ENCODE peak calls at places on chromosomes 13 and 19, in seven cellular contexts. Z is K562, B is fibroblast of lung, L is body of pancreas, P is GM12865, O is cardiac fibroblast, H is esophagus squamous epithelium. D is an unnamed sample.
A peak's percentile ranks its signal among the peaks of the same experiment; 100 is the strongest.

GRCh38 chr13:55761986-55762385 is 1378.7 kb upstream of the PRR20A start:
- DNase-seq in Z (no peak), B (no peak), L (no peak), P (peak; percentile 2), O (no peak), H (no peak), D (no peak)

GRCh38 chr19:5697022-5697889 is 7.2 kb downstream of the RPL36 start:
- DNase-seq in Z (no peak), B (no peak), L (no peak), P (peak; percentile 21), O (no peak), H (no peak), D (no peak)

GRCh38 chr19:29683009-29683408 is 17.7 kb downstream of the PLEKHF1 start:
- DNase-seq in Z (no peak), B (no peak), L (no peak), P (peak; percentile 64), O (peak; percentile 74), H (no peak), D (no peak)

GRCh38 chr13:78595458-78595818 is 7.9 kb downstream of the POU4F1 start:
- DNase-seq in Z (no peak), B (peak; percentile 11), L (no peak), P (no peak), O (no peak), H (no peak), D (no peak)

GRCh38 chr13:44719857-44720671 is 143.9 kb upstream of the TSC22D1 start:
- DNase-seq in Z (no peak), B (peak; percentile 80), L (peak; percentile 8), P (no peak), O (peak; percentile 91), H (no peak), D (no peak)

GRCh38 chr13:85590231-85590931 is 208.8 kb downstream of the SLITRK6 start:
- DNase-seq in Z (no peak), B (peak; percentile 19), L (no peak), P (no peak), O (no peak), H (no peak), D (no peak)

GRCh38 chr19:10888421-10888866 is 17.1 kb downstream of the CARM1 start:
- DNase-seq in Z (no peak), B (no peak), L (no peak), P (peak; percentile 34), O (no peak), H (no peak), D (peak; percentile 47)

GRCh38 chr19:6580313-6580712 is 10.6 kb downstream of the CD70 start:
- DNase-seq in Z (no peak), B (peak; percentile 25), L (no peak), P (no peak), O (peak; percentile 88), H (no peak), D (no peak)

GRCh38 chr13:20461481-20461859 is 64.2 kb downstream of the CRYL1 start:
- DNase-seq in Z (no peak), B (no peak), L (no peak), P (no peak), O (peak; percentile 32), H (no peak), D (no peak)

GRCh38 chr13:71789952-71790351 is 77.1 kb downstream of the DACH1 start:
- DNase-seq in Z (no peak), B (peak; percentile 2), L (no peak), P (no peak), O (peak; percentile 6), H (no peak), D (no peak)

GRCh38 chr13:43905435-43906031 is 25.8 kb downstream of the LACC1 start:
- DNase-seq in Z (peak; percentile 21), B (peak; percentile 85), L (peak; percentile 60), P (peak; percentile 69), O (peak; percentile 82), H (no peak), D (peak; percentile 24)

GRCh38 chr13:91347996-91348905 is 764 bp downstream of the MIR17HG start:
- DNase-seq in Z (peak; percentile 88), B (no peak), L (peak; percentile 42), P (peak; percentile 66), O (peak; percentile 22), H (no peak), D (peak; percentile 49)

GRCh38 chr19:1624458-1624857 is 19.2 kb upstream of the UQCR11 start:
- DNase-seq in Z (peak; percentile 84), B (peak; percentile 57), L (peak; percentile 46), P (peak; percentile 58), O (peak; percentile 47), H (no peak), D (peak; percentile 72)

GRCh38 chr19:12939292-12939606 is 840 bp downstream of the CALR start:
- DNase-seq in Z (no peak), B (peak; percentile 42), L (peak; percentile 44), P (peak; percentile 63), O (peak; percentile 54), H (no peak), D (no peak)

GRCh38 chr13:42615691-42616090 is 41.7 kb downstream of the TNFSF11 start:
- DNase-seq in Z (no peak), B (peak; percentile 47), L (no peak), P (no peak), O (peak; percentile 55), H (no peak), D (no peak)

GRCh38 chr13:100789968-100790367 is 115.4 kb upstream of the TMTC4 start:
- DNase-seq in Z (no peak), B (no peak), L (no peak), P (peak; percentile 44), O (peak; percentile 2), H (no peak), D (no peak)

GRCh38 chr13:31629085-31629785 is 110.1 kb upstream of the RXFP2 start:
- DNase-seq in Z (no peak), B (peak; percentile 27), L (no peak), P (no peak), O (peak; percentile 77), H (no peak), D (no peak)

GRCh38 chr19:13492128-13492527 is 14.2 kb downstream of the CACNA1A start:
- DNase-seq in Z (no peak), B (peak; percentile 2), L (no peak), P (no peak), O (peak; percentile 84), H (no peak), D (no peak)

GRCh38 chr19:35136977-35137702 is 1.5 kb upstream of the FXYD1 start:
- DNase-seq in Z (no peak), B (no peak), L (peak; percentile 64), P (no peak), O (no peak), H (no peak), D (no peak)

GRCh38 chr19:1258707-1259205 is 10.4 kb downstream of the MIDN start:
- DNase-seq in Z (no peak), B (no peak), L (no peak), P (no peak), O (no peak), H (no peak), D (no peak)

GRCh38 chr19:53177986-53178385 is 15.2 kb downstream of the ZNF665 start:
- DNase-seq in Z (no peak), B (no peak), L (no peak), P (no peak), O (no peak), H (no peak), D (no peak)

GRCh38 chr19:53183146-53183545 is 10.0 kb downstream of the ZNF665 start:
- DNase-seq in Z (no peak), B (peak; percentile 57), L (no peak), P (no peak), O (peak; percentile 56), H (no peak), D (no peak)

GRCh38 chr19:53182202-53182601 is 11.0 kb downstream of the ZNF665 start:
- DNase-seq in Z (no peak), B (peak; percentile 74), L (no peak), P (no peak), O (peak; percentile 76), H (no peak), D (no peak)
- TF ChIP-seq CTCF in Z (no peak), B (no peak), L (no peak), P (no peak), O (no peak), H (no peak), D (no peak)

GRCh38 chr13:113397606-113398425 is 33.9 kb upstream of the GRTP1 start:
- DNase-seq in Z (no peak), B (no peak), L (no peak), P (no peak), O (no peak), H (no peak), D (no peak)

GRCh38 chr13:113393226-113393571 is 29.3 kb upstream of the GRTP1 start:
- DNase-seq in Z (no peak), B (no peak), L (no peak), P (no peak), O (no peak), H (no peak), D (no peak)

GRCh38 chr13:113390874-113391497 is 27.1 kb upstream of the GRTP1 start:
- DNase-seq in Z (no peak), B (no peak), L (no peak), P (no peak), O (no peak), H (no peak), D (no peak)

GRCh38 chr13:113398963-113399754 is 35.2 kb upstream of the GRTP1 start:
- DNase-seq in Z (no peak), B (no peak), L (no peak), P (no peak), O (no peak), H (no peak), D (no peak)

GRCh38 chr13:113393572-113394503 is 29.9 kb upstream of the GRTP1 start:
- DNase-seq in Z (peak; percentile 78), B (peak; percentile 69), L (peak; percentile 83), P (peak; percentile 90), O (peak; percentile 62), H (peak; percentile 21), D (peak; percentile 89)
- TF ChIP-seq CTCF in Z (peak; percentile 41), B (peak; percentile 40), L (peak; percentile 98), P (peak; percentile 77), O (peak; percentile 29), H (peak; percentile 74), D (peak; percentile 62)

GRCh38 chr13:106916329-106916728 is 348.4 kb upstream of the ARGLU1 start:
- DNase-seq in Z (no peak), B (peak; percentile 19), L (no peak), P (no peak), O (peak; percentile 17), H (no peak), D (no peak)
- TF ChIP-seq CTCF in Z (no peak), B (no peak), L (no peak), P (no peak), O (no peak), H (no peak), D (no peak)

GRCh38 chr13:37069597-37070103 is 10.2 kb upstream of the SUPT20H start:
- DNase-seq in Z (no peak), B (no peak), L (no peak), P (no peak), O (no peak), H (no peak), D (no peak)

GRCh38 chr13:37067874-37068273 is 8.4 kb upstream of the SUPT20H start:
- DNase-seq in Z (no peak), B (no peak), L (no peak), P (no peak), O (no peak), H (no peak), D (no peak)

GRCh38 chr13:37070145-37070695 is 10.7 kb upstream of the SUPT20H start:
- DNase-seq in Z (no peak), B (no peak), L (no peak), P (no peak), O (no peak), H (no peak), D (no peak)

GRCh38 chr13:37070956-37071355 is 11.5 kb upstream of the SUPT20H start:
- DNase-seq in Z (no peak), B (no peak), L (no peak), P (no peak), O (peak; percentile 25), H (no peak), D (no peak)

GRCh38 chr13:37068962-37069361 is 9.5 kb upstream of the SUPT20H start:
- DNase-seq in Z (no peak), B (peak; percentile 40), L (no peak), P (no peak), O (peak; percentile 47), H (no peak), D (no peak)
- TF ChIP-seq CTCF in Z (no peak), B (peak; percentile 15), L (no peak), P (peak; percentile 19), O (peak; percentile 40), H (no peak), D (no peak)